ENCODE peak calls at places on chromosomes 11 and 22, in six cellular contexts. T, W, C, S, U and H are unnamed samples.
A peak's percentile ranks its signal among the peaks of the same experiment; 100 is the strongest.

GRCh38 chr22:42595434-42595833 is 19.2 kb downstream of the POLDIP3 start:
- DNase-seq in T (no peak), U (no peak), W (no peak), S (no peak), C (no peak), H (no peak)

GRCh38 chr11:2923446-2924375 is 5.5 kb downstream of the PHLDA2 start:
- DNase-seq in U (no peak), C (no peak), T (no peak), S (no peak), W (no peak), H (no peak)

GRCh38 chr11:74325649-74326645 is 14.5 kb upstream of the P4HA3 start:
- DNase-seq in U (peak; percentile 80), T (peak; percentile 66), S (peak; percentile 91), C (peak; percentile 76), W (no peak), H (no peak)

GRCh38 chr11:20501971-20502370 is 97.4 kb upstream of the SLC6A5 start:
- DNase-seq in C (no peak), U (no peak), S (no peak), W (no peak), T (no peak), H (no peak)

GRCh38 chr11:24181395-24182047 is 315.3 kb upstream of the LUZP2 start:
- DNase-seq in W (no peak), C (no peak), S (no peak), T (no peak), U (no peak), H (no peak)

GRCh38 chr11:6615046-6615445 is 3.0 kb upstream of the TAF10 start:
- DNase-seq in T (no peak), C (no peak), W (no peak), U (no peak), S (no peak), H (no peak)

GRCh38 chr11:9535189-9535781 is 38.2 kb upstream of the WEE1 start:
- DNase-seq in T (peak; percentile 91), W (peak; percentile 78), C (peak; percentile 58), S (peak; percentile 70), U (peak; percentile 69), H (no peak)

GRCh38 chr11:65316979-65317786 is 2.5 kb downstream of the CDC42EP2 start:
- DNase-seq in W (peak; percentile 78), C (peak; percentile 78), S (peak; percentile 74), T (peak; percentile 87), U (no peak), H (peak; percentile 70)

GRCh38 chr22:33882991-33883390 is 37.3 kb downstream of the LARGE1 start:
- DNase-seq in U (no peak), S (no peak), W (no peak), C (no peak), T (no peak), H (no peak)

GRCh38 chr22:30823015-30823370 is 128.3 kb downstream of the OSBP2 start:
- DNase-seq in C (no peak), U (no peak), W (no peak), S (no peak), T (no peak), H (peak; percentile 41)

GRCh38 chr11:112354364-112354763 is 93.7 kb upstream of the PLET1 start:
- DNase-seq in U (no peak), W (no peak), C (no peak), T (no peak), S (no peak), H (no peak)
- TF ChIP-seq CTCF in U (no peak), W (no peak), C (no peak), T (no peak), S (no peak), H (no peak)

GRCh38 chr22:49073873-49074417 is 753.7 kb downstream of the BRD1 start:
- DNase-seq in T (no peak), S (no peak), W (no peak), U (no peak), C (no peak), H (no peak)
- TF ChIP-seq CTCF in T (no peak), S (no peak), W (no peak), U (no peak), C (no peak), H (no peak)

GRCh38 chr22:19005905-19006304 is 69.8 kb upstream of the PRODH start:
- DNase-seq in C (no peak), W (no peak), T (no peak), U (no peak), S (no peak), H (no peak)

GRCh38 chr22:19004471-19004870 is 68.4 kb upstream of the PRODH start:
- DNase-seq in U (no peak), S (no peak), T (no peak), W (no peak), C (no peak), H (no peak)

GRCh38 chr22:19001204-19001603 is 65.1 kb upstream of the PRODH start:
- DNase-seq in T (no peak), C (no peak), U (no peak), S (no peak), W (no peak), H (no peak)

GRCh38 chr22:19003518-19003917 is 67.4 kb upstream of the PRODH start:
- DNase-seq in W (no peak), T (no peak), U (no peak), C (no peak), S (no peak), H (no peak)

DNA sequence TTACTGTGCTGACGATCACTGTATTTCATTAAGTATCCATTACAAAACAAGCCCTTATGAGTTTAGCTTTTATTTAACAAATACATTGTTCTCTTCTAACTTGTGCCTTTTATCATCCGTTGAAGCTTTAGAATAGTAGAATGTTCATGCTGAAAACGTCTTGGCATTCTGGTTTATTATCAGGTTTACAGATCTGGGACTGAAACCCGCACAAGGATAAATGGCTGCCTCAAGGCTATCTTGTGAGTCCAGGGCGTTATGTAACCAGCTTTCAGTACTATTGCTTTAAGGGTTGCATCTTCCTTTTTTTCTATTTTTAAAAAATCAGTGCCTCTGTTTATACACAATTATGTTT is 66.6 kb upstream of the PRODH start:
- DNase-seq in T (no peak), U (no peak), C (no peak), S (no peak), W (no peak), H (no peak)
- TF ChIP-seq CTCF in T (no peak), U (no peak), C (no peak), S (no peak), W (no peak), H (no peak)

GRCh38 chr22:27063841-27064240 is 406.5 kb downstream of the MIAT start:
- DNase-seq in T (no peak), W (no peak), C (no peak), S (no peak), U (no peak), H (no peak)

GRCh38 chr22:27062857-27063256 is 405.5 kb downstream of the MIAT start:
- DNase-seq in S (no peak), C (no peak), W (no peak), T (no peak), U (no peak), H (no peak)

GRCh38 chr22:27063381-27063780 is 406.0 kb downstream of the MIAT start:
- DNase-seq in W (no peak), S (no peak), U (no peak), T (no peak), C (no peak), H (no peak)

GRCh38 chr22:27068121-27068520 is 410.7 kb downstream of the MIAT start:
- DNase-seq in S (no peak), W (no peak), C (no peak), U (no peak), T (no peak), H (no peak)

GRCh38 chr22:27065259-27065658 is 407.9 kb downstream of the MIAT start:
- DNase-seq in C (no peak), U (no peak), T (no peak), W (no peak), S (no peak), H (no peak)
- TF ChIP-seq CTCF in C (no peak), U (no peak), T (no peak), W (no peak), S (no peak), H (no peak)

GRCh38 chr11:12235945-12236743 is 125.8 kb downstream of the MICAL2 start:
- DNase-seq in U (peak; percentile 58), C (no peak), T (peak; percentile 37), S (peak; percentile 44), W (no peak), H (peak; percentile 42)

GRCh38 chr11:12236744-12237101 is 126.3 kb downstream of the MICAL2 start:
- DNase-seq in T (no peak), U (no peak), W (no peak), C (no peak), S (no peak), H (no peak)

GRCh38 chr11:12235080-12235479 is 124.7 kb downstream of the MICAL2 start:
- DNase-seq in U (no peak), W (no peak), C (no peak), T (no peak), S (no peak), H (no peak)

GRCh38 chr11:12234216-12234615 is 123.8 kb downstream of the MICAL2 start:
- DNase-seq in T (no peak), S (no peak), C (no peak), U (no peak), W (no peak), H (no peak)

GRCh38 chr11:12235549-12235944 is 125.2 kb downstream of the MICAL2 start:
- DNase-seq in U (no peak), T (no peak), S (no peak), W (no peak), C (no peak), H (no peak)
- TF ChIP-seq CTCF in U (no peak), T (no peak), S (no peak), W (no peak), C (no peak), H (no peak)

DNA sequence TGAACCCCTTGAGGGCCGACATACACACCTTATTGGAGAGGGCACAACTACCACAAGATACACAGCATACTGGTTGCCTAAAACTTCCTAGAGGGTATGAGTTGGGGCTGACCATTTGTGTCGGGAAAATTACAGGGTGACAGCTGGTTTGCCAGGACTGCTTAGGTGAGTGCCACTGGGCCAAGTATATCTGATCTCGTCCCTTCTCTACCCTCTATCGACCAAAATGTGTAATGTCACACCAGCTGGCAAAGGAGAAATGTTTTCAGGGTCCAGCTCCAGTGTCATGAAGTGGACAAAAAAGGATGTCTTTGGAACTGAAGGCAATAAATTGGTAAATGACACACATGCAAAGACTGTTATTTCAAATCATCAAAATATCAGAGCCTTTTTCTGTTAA is 126.1 kb downstream of the PGR start:
- DNase-seq in S (no peak), C (no peak), W (no peak), T (no peak), U (no peak), H (no peak)
- TF ChIP-seq CTCF in S (no peak), C (no peak), W (no peak), T (no peak), U (no peak), H (no peak)

DNA sequence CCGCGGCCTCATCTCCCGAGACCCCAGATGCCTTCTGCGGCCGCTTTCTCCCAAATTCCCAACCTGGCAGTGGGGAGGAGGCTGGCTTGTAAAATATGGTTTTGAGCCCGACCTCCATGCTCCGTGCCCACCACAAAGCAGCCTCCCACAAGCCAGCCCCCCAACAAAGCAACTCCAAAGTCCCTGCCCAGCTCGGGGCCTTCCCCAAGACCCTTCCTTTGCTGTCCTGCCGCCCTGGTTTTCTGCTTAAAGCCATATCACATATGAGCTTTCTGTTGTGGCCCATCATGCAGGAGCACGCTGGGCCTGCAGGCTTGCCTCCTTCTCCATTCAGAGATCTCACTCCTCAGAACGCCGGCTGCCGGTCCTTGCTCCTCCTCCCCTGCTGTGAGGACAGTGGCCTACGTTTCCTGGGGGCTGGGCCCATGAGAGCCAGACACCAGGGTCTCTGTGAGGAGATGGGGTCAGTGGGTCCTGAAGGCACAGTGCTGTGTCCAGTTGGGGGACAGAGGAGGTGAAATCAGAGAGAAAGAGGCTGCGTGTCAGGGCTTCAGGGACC is 680.0 kb downstream of the BRD1 start:
- DNase-seq in W (no peak), C (no peak), U (no peak), T (no peak), S (no peak), H (no peak)
- TF ChIP-seq CTCF in W (no peak), C (no peak), U (no peak), T (no peak), S (no peak), H (no peak)